ENCODE peak calls at places on chromosomes 16 and 17, in ten cellular contexts. A, H, V, M, T, X, N, E, C and O are unnamed samples.

GRCh38 chr17:70901870-70902269 is 732.5 kb downstream of the KCNJ2 start:
- DNase-seq in M (no peak), C (no peak), V (no peak), A (no peak), E (no peak), N (no peak), H (no peak), T (no peak), X (no peak), O (no peak)

GRCh38 chr17:50560931-50561750 is 626 bp downstream of the CACNA1G start:
- DNase-seq in C (no peak), A (no peak), X (no peak), V (no peak), H (no peak), M (no peak), T (no peak), E (no peak), N (no peak), O (no peak)

GRCh38 chr17:40191237-40192208 is 14.3 kb downstream of the RAPGEFL1 start:
- DNase-seq in A (peak; percentile 68), V (peak; percentile 62), T (no peak), N (peak; percentile 80), M (no peak), C (peak; percentile 81), X (peak; percentile 74), H (peak; percentile 76), E (peak; percentile 66), O (peak; percentile 60)

GRCh38 chr16:70746708-70747424 is 54.1 kb downstream of the VAC14 start:
- DNase-seq in T (peak; percentile 91), N (peak; percentile 88), A (no peak), V (peak; percentile 75), C (peak; percentile 98), H (peak; percentile 96), M (no peak), X (peak; percentile 94), E (no peak), O (peak; percentile 40)

GRCh38 chr17:5209396-5209795 is 17.7 kb upstream of the ZNF594 start:
- DNase-seq in C (peak; percentile 9), M (no peak), H (peak; percentile 75), V (no peak), X (no peak), N (peak; percentile 6), T (no peak), E (no peak), A (no peak), O (no peak)

GRCh38 chr16:53958481-53958880 is 254.5 kb downstream of the FTO start:
- DNase-seq in V (no peak), T (no peak), A (peak; percentile 12), E (peak; percentile 22), N (no peak), H (no peak), M (no peak), X (no peak), C (no peak), O (no peak)

GRCh38 chr16:88352261-88353200 is 30.2 kb upstream of the ZNF469 start:
- DNase-seq in T (peak; percentile 65), C (peak; percentile 31), V (peak; percentile 77), X (peak; percentile 14), H (no peak), A (no peak), E (peak; percentile 50), N (no peak), M (no peak), O (no peak)

GRCh38 chr17:50779747-50780363 is 12.5 kb upstream of the ANKRD40CL start:
- DNase-seq in A (no peak), H (no peak), C (no peak), M (no peak), E (no peak), T (no peak), X (no peak), V (no peak), N (no peak), O (no peak)

GRCh38 chr17:76199466-76199865 is 40.8 kb downstream of the RNF157 start:
- DNase-seq in N (no peak), X (no peak), V (no peak), H (no peak), T (no peak), C (no peak), M (no peak), A (no peak), E (no peak), O (no peak)

GRCh38 chr16:21233521-21234150 is at the start of gene ANKS4B:
- DNase-seq in C (no peak), V (no peak), E (no peak), M (no peak), T (no peak), A (no peak), H (no peak), N (no peak), X (no peak), O (no peak)

GRCh38 chr17:10843806-10844205 is 5.9 kb upstream of the PIRT start:
- DNase-seq in V (peak; percentile 28), C (no peak), M (no peak), T (no peak), A (peak; percentile 34), X (no peak), E (no peak), N (no peak), H (no peak), O (no peak)

GRCh38 chr16:20867585-20867984 is 32.6 kb downstream of the DCUN1D3 start:
- DNase-seq in T (no peak), C (peak; percentile 42), H (peak; percentile 46), N (peak; percentile 57), X (no peak), M (no peak), E (no peak), V (no peak), A (no peak), O (peak; percentile 47)

GRCh38 chr17:3954086-3954485 is 10.2 kb downstream of the ATP2A3 start:
- DNase-seq in T (no peak), M (no peak), X (no peak), H (no peak), C (no peak), V (no peak), N (no peak), E (no peak), A (no peak), O (no peak)

GRCh38 chr17:63173450-63173849 is 207.4 kb downstream of the TANC2 start:
- DNase-seq in E (no peak), H (no peak), T (peak; percentile 43), M (no peak), A (no peak), V (no peak), C (peak; percentile 15), X (peak; percentile 19), N (no peak), O (no peak)

GRCh38 chr17:7720125-7720524 is 2.6 kb downstream of the DNAH2 start:
- DNase-seq in X (no peak), M (no peak), E (no peak), H (no peak), T (no peak), N (no peak), V (no peak), C (peak; percentile 29), A (no peak), O (no peak)

GRCh38 chr16:84284168-84284722 is 10.4 kb upstream of the WFDC1 start:
- DNase-seq in H (no peak), M (no peak), A (no peak), T (no peak), C (no peak), X (no peak), N (peak; percentile 38), E (no peak), V (no peak), O (no peak)

GRCh38 chr16:57590654-57591085 is 37.8 kb upstream of the ADGRG1 start:
- DNase-seq in H (peak; percentile 80), T (peak; percentile 21), M (no peak), A (no peak), X (peak; percentile 85), C (peak; percentile 85), N (peak; percentile 73), V (no peak), E (no peak), O (peak; percentile 84)

GRCh38 chr17:18182978-18183333 is 672 bp upstream of the ALKBH5 start:
- DNase-seq in M (peak; percentile 67), E (no peak), N (no peak), C (peak; percentile 76), A (peak; percentile 91), V (no peak), T (peak; percentile 88), X (peak; percentile 80), H (peak; percentile 78), O (no peak)